ENCODE peak calls at places on chromosomes 11 and 22, in seven cellular contexts. S is spleen, F is nephron progenitor cell, M is right atrium auricular region, V is fibroblast of the aortic adventitia, N is A549, G is IMR-90. H is an unnamed sample.

GRCh38 chr11:61834278-61835004 is 6.3 kb downstream of the FADS2 start:
- DNase-seq in S (peak), F (no peak), M (peak), V (peak), N (no peak), G (peak), H (no peak)

GRCh38 chr11:65112551-65113360 is 1.1 kb downstream of the TM7SF2 start:
- DNase-seq in S (peak), F (peak), M (no peak), V (peak), N (peak), G (peak), H (no peak)

GRCh38 chr11:65786786-65787636 is at the start of gene OVOL1:
- DNase-seq in S (peak), F (peak), M (no peak), V (no peak), N (no peak), G (no peak), H (no peak)

GRCh38 chr11:62445314-62445740 is 26.5 kb downstream of the SCGB1A1 start:
- DNase-seq in S (no peak), F (no peak), M (peak), V (peak), N (no peak), G (peak), H (no peak)

GRCh38 chr11:128814856-128815705 is 52.0 kb downstream of the KCNJ1 start:
- DNase-seq in S (no peak), F (peak), M (peak), V (peak), N (no peak), G (peak), H (no peak)

GRCh38 chr11:126658306-126659056 is 303.0 kb downstream of the ST3GAL4 start:
- DNase-seq in S (no peak), F (no peak), M (no peak), V (no peak), N (no peak), G (no peak), H (no peak)

GRCh38 chr11:2777871-2778629 is 78.3 kb upstream of the KCNQ1OT1 start:
- DNase-seq in S (peak), F (no peak), M (peak), V (no peak), N (no peak), G (no peak), H (peak)

GRCh38 chr11:36222755-36223635 is 66.2 kb downstream of the COMMD9 start:
- DNase-seq in S (no peak), F (no peak), M (no peak), V (peak), N (no peak), G (peak), H (no peak)

GRCh38 chr22:38026130-38027111 is 30.8 kb upstream of the PICK1 start:
- DNase-seq in S (no peak), F (no peak), M (no peak), V (no peak), N (no peak), G (no peak), H (no peak)

GRCh38 chr11:95341246-95341645 is 110.2 kb upstream of the SESN3 start:
- DNase-seq in S (peak), F (peak), M (no peak), V (no peak), N (no peak), G (no peak), H (no peak)

GRCh38 chr11:33434294-33434693 is 177.1 kb downstream of the HIPK3 start:
- DNase-seq in S (no peak), F (no peak), M (no peak), V (no peak), N (no peak), G (no peak), H (no peak)

GRCh38 chr22:29215012-29215860 is 9.5 kb downstream of the EMID1 start:
- DNase-seq in S (peak), F (no peak), M (no peak), V (no peak), N (no peak), G (no peak), H (no peak)

GRCh38 chr11:22472306-22472705 is 134.1 kb downstream of the SLC17A6 start:
- DNase-seq in S (no peak), F (no peak), M (no peak), V (no peak), N (no peak), G (peak), H (no peak)

GRCh38 chr11:61004841-61005240 is 33.4 kb downstream of the CD6 start:
- DNase-seq in S (no peak), F (no peak), M (no peak), V (no peak), N (no peak), G (no peak), H (no peak)

GRCh38 chr11:128934351-128934750 is 8.3 kb downstream of the TP53AIP1 start:
- DNase-seq in S (no peak), F (no peak), M (no peak), V (no peak), N (no peak), G (no peak), H (no peak)

GRCh38 chr22:46069518-46070214 is 80.7 kb upstream of the PPARA start:
- DNase-seq in S (peak), F (no peak), M (peak), V (peak), N (no peak), G (peak), H (peak)

GRCh38 chr11:1387961-1388762 is 1.6 kb upstream of the BRSK2 start:
- DNase-seq in S (no peak), F (peak), M (no peak), V (no peak), N (no peak), G (no peak), H (no peak)

GRCh38 chr11:58000699-58001098 is 23.0 kb upstream of the OR9Q1 start:
- DNase-seq in S (no peak), F (no peak), M (no peak), V (no peak), N (no peak), G (no peak), H (no peak)

GRCh38 chr11:2298795-2299747 is 2.6 kb downstream of the C11orf21 start:
- DNase-seq in S (peak), F (peak), M (peak), V (no peak), N (peak), G (no peak), H (peak)

GRCh38 chr11:45209904-45210699 is 63.7 kb downstream of the PRDM11 start:
- DNase-seq in S (no peak), F (peak), M (peak), V (peak), N (no peak), G (peak), H (no peak)

GRCh38 chr11:117107701-117108590 is 9.7 kb upstream of the SIK3 start:
- DNase-seq in S (no peak), F (no peak), M (no peak), V (no peak), N (no peak), G (peak), H (no peak)

GRCh38 chr11:125165664-125166346 is 1.3 kb downstream of the PKNOX2 start:
- DNase-seq in S (no peak), F (no peak), M (no peak), V (peak), N (peak), G (peak), H (no peak)

GRCh38 chr11:1307998-1308744 is 1.3 kb downstream of the TOLLIP start:
- DNase-seq in S (peak), F (no peak), M (no peak), V (peak), N (no peak), G (peak), H (no peak)

GRCh38 chr11:134466035-134466908 is 54.2 kb upstream of the B3GAT1 start:
- DNase-seq in S (no peak), F (peak), M (no peak), V (no peak), N (no peak), G (no peak), H (no peak)

GRCh38 chr11:115916596-115916995 is 412.4 kb upstream of the CADM1 start:
- DNase-seq in S (no peak), F (no peak), M (no peak), V (no peak), N (no peak), G (no peak), H (no peak)

GRCh38 chr11:68340003-68340767 is 27.8 kb downstream of the LRP5 start:
- DNase-seq in S (no peak), F (no peak), M (no peak), V (no peak), N (no peak), G (no peak), H (no peak)

GRCh38 chr22:37749831-37750595 is 53.2 kb downstream of the TRIOBP start:
- DNase-seq in S (no peak), F (no peak), M (peak), V (peak), N (no peak), G (peak), H (no peak)

GRCh38 chr11:126754850-126755426 is 245.6 kb downstream of the KIRREL3 start:
- DNase-seq in S (no peak), F (no peak), M (no peak), V (no peak), N (no peak), G (no peak), H (no peak)

GRCh38 chr11:96259053-96259837 is 83.8 kb downstream of the MAML2 start:
- DNase-seq in S (no peak), F (no peak), M (no peak), V (peak), N (peak), G (peak), H (no peak)

GRCh38 chr22:39470462-39471335 is 13.9 kb downstream of the MGAT3 start:
- DNase-seq in S (no peak), F (no peak), M (no peak), V (no peak), N (no peak), G (no peak), H (no peak)

GRCh38 chr11:20066783-20067156 is 93.5 kb downstream of the DBX1 start:
- DNase-seq in S (no peak), F (no peak), M (no peak), V (no peak), N (no peak), G (no peak), H (no peak)

GRCh38 chr11:119369035-119369925 is 12.2 kb downstream of the USP2 start:
- DNase-seq in S (no peak), F (no peak), M (no peak), V (no peak), N (no peak), G (no peak), H (no peak)

GRCh38 chr11:119372260-119373058 is 9.0 kb downstream of the USP2 start:
- DNase-seq in S (no peak), F (no peak), M (no peak), V (no peak), N (no peak), G (no peak), H (no peak)

GRCh38 chr11:119371778-119372182 is 9.7 kb downstream of the USP2 start:
- DNase-seq in S (no peak), F (no peak), M (no peak), V (no peak), N (no peak), G (no peak), H (no peak)

GRCh38 chr11:119371067-119371601 is 10.4 kb downstream of the USP2 start:
- DNase-seq in S (no peak), F (no peak), M (no peak), V (no peak), N (no peak), G (no peak), H (no peak)

DNA sequence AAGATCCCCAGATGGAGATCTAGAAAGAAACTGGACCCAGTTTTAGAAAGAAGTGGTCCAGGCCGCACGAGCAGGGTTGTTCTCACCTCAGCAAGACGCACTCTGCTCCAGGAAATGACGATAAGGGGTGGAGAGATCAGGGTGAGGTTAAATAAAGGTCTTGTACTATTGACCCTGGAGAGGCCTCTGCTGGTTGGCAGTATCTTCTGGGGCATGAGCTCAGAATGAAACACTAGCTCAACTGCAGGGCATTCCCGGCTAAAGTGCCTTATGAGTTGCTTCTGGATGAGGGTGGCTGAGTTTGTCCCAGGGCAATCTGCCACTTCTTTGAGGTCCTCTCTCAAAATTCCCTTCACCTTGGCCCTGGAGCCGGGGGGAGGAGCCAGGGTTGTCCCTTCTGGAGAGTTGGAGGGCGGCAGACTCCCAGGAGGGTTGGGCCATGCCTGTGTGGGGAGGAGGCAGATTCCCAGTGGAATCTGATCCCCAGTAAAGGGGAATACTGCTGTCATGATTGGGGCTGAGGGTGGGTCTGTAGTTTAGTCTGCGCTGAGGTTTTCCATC is 10.9 kb downstream of the USP2 start:
- DNase-seq in S (no peak), F (peak), M (no peak), V (peak), N (no peak), G (no peak), H (no peak)
- TF ChIP-seq CTCF in S (no peak), F (no peak), M (no peak), V (no peak), N (no peak), G (no peak), H (no peak)

GRCh38 chr11:76644591-76644990 is 26.0 kb downstream of the LRRC32 start:
- DNase-seq in S (no peak), F (no peak), M (no peak), V (no peak), N (no peak), G (no peak), H (no peak)
- TF ChIP-seq CTCF in S (no peak), F (no peak), M (no peak), V (no peak), N (no peak), G (no peak), H (no peak)

GRCh38 chr11:15562230-15562629 is 447.5 kb downstream of the INSC start:
- DNase-seq in S (no peak), F (no peak), M (no peak), V (no peak), N (no peak), G (no peak), H (no peak)

GRCh38 chr11:15563054-15563453 is 448.3 kb downstream of the INSC start:
- DNase-seq in S (no peak), F (no peak), M (no peak), V (no peak), N (no peak), G (no peak), H (no peak)

GRCh38 chr11:15557831-15558230 is 443.1 kb downstream of the INSC start:
- DNase-seq in S (no peak), F (no peak), M (no peak), V (no peak), N (no peak), G (no peak), H (no peak)

GRCh38 chr11:15560689-15561467 is 446.2 kb downstream of the INSC start:
- DNase-seq in S (no peak), F (no peak), M (no peak), V (no peak), N (no peak), G (no peak), H (no peak)

GRCh38 chr11:15558513-15559181 is 443.9 kb downstream of the INSC start:
- DNase-seq in S (no peak), F (no peak), M (no peak), V (no peak), N (no peak), G (no peak), H (no peak)
- TF ChIP-seq CTCF in S (no peak), F (no peak), M (no peak), V (no peak), N (no peak), G (no peak), H (no peak)

GRCh38 chr22:50148991-50149721 is 21.4 kb upstream of the PANX2 start:
- DNase-seq in S (peak), F (peak), M (no peak), V (no peak), N (peak), G (peak), H (peak)
- TF ChIP-seq CTCF in S (peak), F (peak), M (peak), V (peak), N (peak), G (peak), H (peak)

H was measured in CD14-positive monocyte.